ENCODE peak calls at places on chromosomes 16 and 17, in nine cellular contexts. P is IMR-90; X is NCI-H2081; M is AG10803; H is fibroblast of the conjunctiva; Y is dorsolateral prefrontal cortex; I is CD8-positive, alpha-beta memory T cell; D is activated T-cell treated with anti-CD3 and anti-CD28 coated beads for 1 hour; Q is endothelial cell of umbilical vein. W is an unnamed sample.

GRCh38 chr16:85851034-85851780 is 47.8 kb upstream of the IRF8 start:
- DNase-seq in H (no peak), X (no peak), I (no peak), Q (no peak), Y (no peak), D (no peak), P (no peak), M (no peak), W (no peak)

GRCh38 chr17:64747938-64748540 is 85.9 kb upstream of the SMURF2 start:
- DNase-seq in Q (peak), M (peak), P (peak), I (no peak), Y (no peak), X (no peak), H (no peak), D (no peak), W (no peak)

GRCh38 chr16:15983898-15984297 is 34.5 kb downstream of the ABCC1 start:
- DNase-seq in I (no peak), H (peak), D (no peak), Q (peak), X (peak), P (peak), Y (no peak), M (no peak), W (peak)

GRCh38 chr17:17535957-17536356 is 39.8 kb upstream of the RASD1 start:
- DNase-seq in P (peak), Y (peak), X (peak), H (no peak), D (no peak), M (peak), Q (no peak), I (no peak), W (no peak)

GRCh38 chr17:77692571-77693161 is 265.8 kb upstream of the TNRC6C start:
- DNase-seq in H (no peak), Q (no peak), X (no peak), D (no peak), I (no peak), Y (no peak), M (peak), P (peak), W (no peak)

GRCh38 chr17:81346908-81347349 is 48.3 kb upstream of the BAHCC1 start:
- DNase-seq in Y (no peak), Q (no peak), M (no peak), H (no peak), P (no peak), D (no peak), X (no peak), I (no peak), W (no peak)

GRCh38 chr17:15377608-15378007 is 36.2 kb upstream of the TEKT3 start:
- DNase-seq in X (no peak), Q (no peak), P (peak), M (peak), D (no peak), H (no peak), I (no peak), Y (peak), W (no peak)

GRCh38 chr17:72613411-72614292 is 478.8 kb downstream of the SLC39A11 start:
- DNase-seq in P (peak), Y (no peak), I (no peak), Q (no peak), D (no peak), M (peak), H (peak), X (no peak), W (no peak)

GRCh38 chr17:42521036-42521435 is 15.0 kb upstream of the NAGLU start:
- DNase-seq in M (peak), X (no peak), Q (peak), P (no peak), Y (no peak), D (no peak), H (no peak), I (no peak), W (no peak)

GRCh38 chr17:68198931-68199836 is 48.7 kb upstream of the AMZ2 start:
- DNase-seq in X (peak), Y (no peak), I (peak), H (no peak), P (no peak), D (no peak), Q (no peak), M (no peak), W (no peak)

GRCh38 chr16:75304521-75305363 is 53.3 kb upstream of the BCAR1 start:
- DNase-seq in M (peak), Y (peak), I (no peak), X (no peak), D (no peak), H (peak), P (peak), Q (peak), W (no peak)

GRCh38 chr16:3503513-3503912 is 2.7 kb downstream of the CLUAP1 start:
- DNase-seq in M (no peak), Y (no peak), P (no peak), X (no peak), Q (no peak), I (peak), D (peak), H (no peak), W (no peak)

GRCh38 chr17:835263-835662 is 53.1 kb downstream of the MRM3 start:
- DNase-seq in H (peak), X (no peak), Y (no peak), P (peak), I (no peak), M (peak), Q (peak), D (no peak), W (no peak)

GRCh38 chr16:87608400-87608985 is 6.2 kb downstream of the JPH3 start:
- DNase-seq in I (peak), P (peak), D (peak), Y (no peak), M (peak), X (no peak), Q (peak), H (peak), W (no peak)

GRCh38 chr17:54559883-54560282 is 340.8 kb upstream of the TOM1L1 start:
- DNase-seq in Q (no peak), I (no peak), H (no peak), M (no peak), Y (no peak), P (no peak), D (no peak), X (no peak), W (no peak)

GRCh38 chr16:21100447-21100846 is 50.2 kb downstream of the DNAH3 start:
- DNase-seq in X (peak), H (peak), P (peak), Y (no peak), D (no peak), I (no peak), M (peak), Q (no peak), W (no peak)

GRCh38 chr16:89365044-89365467 is 125.3 kb downstream of the ANKRD11 start:
- DNase-seq in Y (no peak), P (peak), I (no peak), D (no peak), M (peak), H (no peak), Q (peak), X (no peak), W (no peak)

GRCh38 chr16:12341423-12341822 is 364.9 kb downstream of the SNX29 start:
- DNase-seq in P (peak), M (peak), X (no peak), D (no peak), H (no peak), I (no peak), Y (no peak), Q (peak), W (no peak)

GRCh38 chr17:72715906-72716572 is 376.4 kb downstream of the SLC39A11 start:
- DNase-seq in P (peak), Y (no peak), Q (no peak), I (no peak), M (peak), D (no peak), H (peak), X (no peak), W (peak)

GRCh38 chr17:37458805-37459204 is 30.9 kb upstream of the DUSP14 start:
- DNase-seq in D (no peak), Y (no peak), I (no peak), M (peak), Q (no peak), H (peak), X (no peak), P (peak), W (no peak)

GRCh38 chr17:17053446-17054379 is 11.5 kb downstream of the MPRIP start:
- DNase-seq in D (no peak), Q (no peak), P (no peak), M (no peak), Y (peak), H (no peak), X (no peak), I (no peak), W (no peak)

GRCh38 chr17:82304826-82305726 is 12.3 kb downstream of the CD7 start:
- DNase-seq in Q (no peak), P (no peak), X (no peak), H (no peak), I (no peak), Y (no peak), D (no peak), M (no peak), W (no peak)

GRCh38 chr17:73547790-73548189 is 96.5 kb downstream of the SDK2 start:
- DNase-seq in Y (no peak), H (no peak), D (no peak), M (no peak), X (no peak), I (no peak), Q (no peak), P (no peak), W (no peak)